ENCODE peak calls at places on chromosomes 16 and 17, in eight cellular contexts. A is K562, D is HCT116, I is A549, R is H1, Q is GM12878, L is SK-N-SH, V is WTC11. F is an unnamed sample.

GRCh38 chr16:85047867-85048455 is 20.4 kb downstream of the KIAA0513 start:
- DNase-seq in A (peak), D (no peak), I (no peak), R (no peak), Q (no peak), L (no peak), V (no peak), F (peak)

GRCh38 chr16:85557083-85557975 is 55.8 kb upstream of the GSE1 start:
- DNase-seq in A (peak), D (no peak), I (peak), R (no peak), Q (no peak), L (peak), V (no peak), F (peak)

GRCh38 chr16:24504467-24505345 is 34.7 kb upstream of the RBBP6 start:
- DNase-seq in A (peak), D (peak), I (peak), R (peak), Q (peak), L (peak), V (peak), F (peak)

GRCh38 chr16:2040031-2040430 is 7.6 kb downstream of the NTHL1 start:
- DNase-seq in A (no peak), D (no peak), I (no peak), R (no peak), Q (no peak), L (no peak), V (no peak), F (no peak)

GRCh38 chr16:67659675-67660563 is at the start of gene ACD:
- DNase-seq in A (peak), D (peak), I (peak), R (no peak), Q (peak), L (peak), V (peak), F (peak)

GRCh38 chr17:47220531-47220999 is 11.4 kb downstream of the MYL4 start:
- DNase-seq in A (no peak), D (no peak), I (no peak), R (no peak), Q (no peak), L (no peak), V (no peak), F (no peak)

GRCh38 chr16:51146256-51146924 is 4.7 kb downstream of the SALL1 start:
- DNase-seq in A (no peak), D (no peak), I (no peak), R (no peak), Q (no peak), L (peak), V (no peak), F (peak)

GRCh38 chr17:80761421-80761871 is 216.8 kb downstream of the RPTOR start:
- DNase-seq in A (no peak), D (peak), I (peak), R (no peak), Q (no peak), L (no peak), V (no peak), F (no peak)

GRCh38 chr16:27448531-27449433 is 46.8 kb downstream of the IL21R start:
- DNase-seq in A (no peak), D (no peak), I (no peak), R (no peak), Q (no peak), L (peak), V (no peak), F (no peak)

GRCh38 chr17:76561332-76561731 is 21.5 kb downstream of the PRCD start:
- DNase-seq in A (no peak), D (no peak), I (no peak), R (no peak), Q (no peak), L (no peak), V (no peak), F (no peak)

GRCh38 chr16:27852681-27853080 is 210.8 kb downstream of the GSG1L start:
- DNase-seq in A (no peak), D (no peak), I (no peak), R (no peak), Q (no peak), L (no peak), V (no peak), F (no peak)

GRCh38 chr17:15513859-15514446 is 46.5 kb upstream of the CDRT4 start:
- DNase-seq in A (no peak), D (no peak), I (no peak), R (no peak), Q (no peak), L (no peak), V (no peak), F (no peak)

GRCh38 chr17:79038545-79039135 is 14.7 kb downstream of the C1QTNF1 start:
- DNase-seq in A (no peak), D (no peak), I (peak), R (no peak), Q (no peak), L (no peak), V (no peak), F (no peak)

GRCh38 chr17:2594657-2595085 is 1.2 kb downstream of the PAFAH1B1 start:
- DNase-seq in A (no peak), D (no peak), I (no peak), R (no peak), Q (no peak), L (no peak), V (no peak), F (no peak)

GRCh38 chr16:54312502-54312991 is 26.0 kb upstream of the IRX3 start:
- DNase-seq in A (no peak), D (no peak), I (no peak), R (no peak), Q (no peak), L (no peak), V (no peak), F (no peak)

GRCh38 chr17:38554430-38555350 is 51.1 kb downstream of the SRCIN1 start:
- DNase-seq in A (no peak), D (no peak), I (no peak), R (no peak), Q (no peak), L (no peak), V (no peak), F (no peak)

GRCh38 chr17:59353106-59353854 is 21.8 kb downstream of the YPEL2 start:
- DNase-seq in A (no peak), D (no peak), I (no peak), R (no peak), Q (no peak), L (no peak), V (no peak), F (no peak)

GRCh38 chr17:79862259-79862658 is 23.0 kb upstream of the CBX4 start:
- DNase-seq in A (no peak), D (no peak), I (no peak), R (no peak), Q (no peak), L (no peak), V (no peak), F (no peak)

GRCh38 chr16:3067929-3068288 is 2.5 kb downstream of the IL32 start:
- DNase-seq in A (no peak), D (no peak), I (no peak), R (no peak), Q (no peak), L (no peak), V (no peak), F (no peak)

GRCh38 chr16:11309895-11310633 is 28.9 kb upstream of the PRM1 start:
- DNase-seq in A (no peak), D (no peak), I (no peak), R (no peak), Q (peak), L (no peak), V (no peak), F (peak)

GRCh38 chr16:27721548-27722265 is 171.8 kb downstream of the KATNIP start:
- DNase-seq in A (no peak), D (no peak), I (no peak), R (no peak), Q (no peak), L (peak), V (no peak), F (peak)

GRCh38 chr17:15289285-15290185 is 24.4 kb upstream of the PMP22 start:
- DNase-seq in A (peak), D (no peak), I (peak), R (no peak), Q (no peak), L (peak), V (no peak), F (no peak)

GRCh38 chr17:47946929-47947397 is 5.6 kb downstream of the PNPO start:
- DNase-seq in A (peak), D (peak), I (peak), R (peak), Q (no peak), L (peak), V (peak), F (peak)

GRCh38 chr17:62870581-62870964 is 62.5 kb upstream of the MARCHF10 start:
- DNase-seq in A (no peak), D (no peak), I (no peak), R (no peak), Q (no peak), L (peak), V (no peak), F (no peak)

GRCh38 chr17:75159196-75160031 is 5.1 kb upstream of the JPT1 start:
- DNase-seq in A (no peak), D (peak), I (no peak), R (no peak), Q (no peak), L (no peak), V (no peak), F (no peak)

GRCh38 chr17:49200423-49201083 is 9.8 kb downstream of the GNGT2 start:
- DNase-seq in A (no peak), D (no peak), I (no peak), R (no peak), Q (no peak), L (no peak), V (no peak), F (peak)

GRCh38 chr17:1830288-1830687 is 483 bp downstream of the RPA1 start:
- DNase-seq in A (no peak), D (no peak), I (peak), R (no peak), Q (no peak), L (peak), V (no peak), F (peak)

GRCh38 chr17:2042355-2042929 is 620 bp downstream of the OVCA2 start:
- DNase-seq in A (peak), D (no peak), I (peak), R (no peak), Q (no peak), L (peak), V (no peak), F (no peak)

DNA sequence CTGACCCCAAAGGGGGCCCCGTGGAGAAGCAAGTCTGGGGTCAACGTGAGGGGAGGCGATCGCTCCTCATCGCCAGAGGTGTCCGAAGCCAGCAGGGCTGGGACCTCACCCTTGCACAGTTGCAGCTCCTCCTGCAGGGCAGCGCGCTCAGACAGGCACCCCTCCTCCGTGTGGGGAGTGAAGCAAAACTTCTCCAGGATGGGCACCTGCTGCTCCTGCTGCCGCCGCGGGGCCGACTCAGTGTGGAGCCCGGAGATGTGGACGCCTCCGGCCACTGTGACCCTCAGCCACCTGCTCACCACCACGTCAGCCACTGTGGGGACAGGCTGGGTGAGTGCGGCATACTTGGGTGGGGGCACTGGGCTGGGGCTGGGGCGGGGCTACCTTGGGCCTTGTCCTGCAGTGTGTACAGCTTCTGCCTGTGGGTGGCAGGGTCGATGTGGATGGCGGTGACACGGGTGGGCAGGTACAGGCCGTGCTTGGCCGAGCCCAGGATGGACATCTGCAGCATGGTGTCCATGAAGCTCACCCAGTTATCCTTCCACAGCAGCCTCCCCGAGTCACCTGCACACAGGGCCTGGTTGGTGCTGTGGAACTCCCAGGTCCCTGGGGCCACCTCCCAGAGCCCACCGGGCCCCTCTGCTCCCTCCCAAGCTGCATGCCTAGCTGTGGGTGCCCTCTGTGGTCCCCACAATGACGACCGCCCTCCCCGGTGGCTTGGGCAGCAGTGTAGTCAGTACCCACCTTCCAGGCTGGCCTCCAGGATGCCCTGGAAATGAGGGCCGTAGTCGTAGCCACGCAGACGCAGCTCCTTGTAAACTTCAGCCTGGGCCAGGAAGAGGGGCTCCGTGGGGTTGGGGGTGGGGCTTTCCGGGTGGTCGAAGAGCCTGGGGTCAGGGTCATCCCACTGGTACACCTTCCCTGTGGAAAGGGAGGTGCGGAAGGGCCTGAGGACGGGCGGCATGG is 10.8 kb downstream of the FASN start:
- DNase-seq in A (no peak), D (no peak), I (no peak), R (no peak), Q (no peak), L (no peak), V (no peak), F (no peak)
- TF ChIP-seq MAX in A (no peak), D (no peak), I (no peak), R (no peak), Q (no peak), L (no peak), V (no peak), F (no peak)

GRCh38 chr17:8256691-8257090 is 7.6 kb downstream of the PFAS start:
- DNase-seq in A (no peak), D (no peak), I (no peak), R (no peak), Q (no peak), L (no peak), V (no peak), F (no peak)

GRCh38 chr17:8254881-8255280 is 5.8 kb downstream of the PFAS start:
- DNase-seq in A (no peak), D (no peak), I (no peak), R (no peak), Q (no peak), L (no peak), V (no peak), F (no peak)

GRCh38 chr17:8255499-8255898 is 6.4 kb downstream of the PFAS start:
- DNase-seq in A (no peak), D (no peak), I (peak), R (no peak), Q (no peak), L (no peak), V (no peak), F (no peak)

GRCh38 chr17:8256291-8256690 is 7.2 kb downstream of the PFAS start:
- DNase-seq in A (no peak), D (no peak), I (no peak), R (no peak), Q (no peak), L (no peak), V (no peak), F (no peak)

DNA sequence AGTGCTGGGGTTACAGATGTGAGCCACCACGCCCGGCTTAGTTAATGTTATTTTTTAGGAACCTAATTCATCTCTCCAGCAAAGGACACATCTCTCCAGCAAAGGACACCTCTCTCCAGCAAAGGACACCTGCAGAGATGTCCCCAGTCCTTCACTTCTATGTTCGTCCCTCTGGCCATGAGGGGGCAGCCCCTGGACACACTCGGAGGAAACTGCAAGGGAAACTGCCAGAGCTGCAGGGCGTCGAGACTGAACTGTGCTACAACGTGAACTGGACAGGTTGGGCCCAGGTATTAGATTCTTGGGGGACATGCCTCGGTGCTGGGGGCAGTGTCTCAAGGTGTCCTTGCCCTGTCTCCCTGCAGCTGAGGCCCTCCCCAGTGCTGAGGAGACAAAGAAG is 4.7 kb downstream of the PFAS start:
- DNase-seq in A (no peak), D (peak), I (no peak), R (no peak), Q (no peak), L (no peak), V (no peak), F (no peak)
- TF ChIP-seq CTCF in A (peak), D (peak), I (peak), R (peak), Q (peak), L (peak), V (no peak), F (no peak)

GRCh38 chr17:72555052-72555451 is 434.2 kb downstream of the SOX9 start:
- DNase-seq in A (no peak), D (no peak), I (no peak), R (no peak), Q (no peak), L (no peak), V (no peak), F (no peak)

GRCh38 chr17:72554508-72554907 is 433.7 kb downstream of the SOX9 start:
- DNase-seq in A (no peak), D (no peak), I (no peak), R (no peak), Q (no peak), L (no peak), V (no peak), F (no peak)

GRCh38 chr17:72560303-72561247 is 439.8 kb downstream of the SOX9 start:
- DNase-seq in A (peak), D (peak), I (peak), R (no peak), Q (no peak), L (peak), V (peak), F (peak)

GRCh38 chr17:72558971-72559476 is 438.2 kb downstream of the SOX9 start:
- DNase-seq in A (no peak), D (no peak), I (no peak), R (no peak), Q (no peak), L (no peak), V (no peak), F (no peak)

GRCh38 chr17:72556944-72557826 is 436.4 kb downstream of the SOX9 start:
- DNase-seq in A (peak), D (peak), I (peak), R (no peak), Q (no peak), L (peak), V (peak), F (peak)
- TF ChIP-seq MAX in A (no peak), D (no peak), I (no peak), R (no peak), Q (no peak), L (no peak), V (no peak), F (peak)

GRCh38 chr17:4074831-4075495 is 67.9 kb downstream of the ZZEF1 start:
- DNase-seq in A (peak), D (peak), I (peak), R (no peak), Q (peak), L (peak), V (no peak), F (peak)
- TF ChIP-seq CTCF in A (peak), D (peak), I (peak), R (peak), Q (peak), L (peak), V (peak), F (peak)

GRCh38 chr16:76797457-76797856 is 393.5 kb upstream of the MON1B start:
- DNase-seq in A (no peak), D (no peak), I (no peak), R (no peak), Q (no peak), L (no peak), V (no peak), F (no peak)
- TF ChIP-seq MAX in A (no peak), D (no peak), I (no peak), R (no peak), Q (no peak), L (no peak), V (no peak), F (no peak)

GRCh38 chr16:19330801-19331484 is 45.4 kb downstream of the CLEC19A start:
- DNase-seq in A (no peak), D (peak), I (peak), R (no peak), Q (no peak), L (no peak), V (no peak), F (peak)
- TF ChIP-seq CTCF in A (no peak), D (peak), I (no peak), R (no peak), Q (no peak), L (no peak), V (no peak), F (no peak)

GRCh38 chr16:745739-746138 is 4.9 kb upstream of the CIAO3 start:
- DNase-seq in A (peak), D (no peak), I (peak), R (no peak), Q (no peak), L (peak), V (peak), F (no peak)

GRCh38 chr16:740764-741505 is at the start of gene CIAO3:
- DNase-seq in A (peak), D (peak), I (peak), R (no peak), Q (peak), L (peak), V (peak), F (peak)

GRCh38 chr16:746637-747036 is 5.8 kb upstream of the CIAO3 start:
- DNase-seq in A (no peak), D (no peak), I (no peak), R (no peak), Q (no peak), L (no peak), V (no peak), F (no peak)

GRCh38 chr16:741986-742629 is 1.3 kb upstream of the CIAO3 start:
- DNase-seq in A (no peak), D (no peak), I (no peak), R (no peak), Q (no peak), L (no peak), V (no peak), F (no peak)

DNA sequence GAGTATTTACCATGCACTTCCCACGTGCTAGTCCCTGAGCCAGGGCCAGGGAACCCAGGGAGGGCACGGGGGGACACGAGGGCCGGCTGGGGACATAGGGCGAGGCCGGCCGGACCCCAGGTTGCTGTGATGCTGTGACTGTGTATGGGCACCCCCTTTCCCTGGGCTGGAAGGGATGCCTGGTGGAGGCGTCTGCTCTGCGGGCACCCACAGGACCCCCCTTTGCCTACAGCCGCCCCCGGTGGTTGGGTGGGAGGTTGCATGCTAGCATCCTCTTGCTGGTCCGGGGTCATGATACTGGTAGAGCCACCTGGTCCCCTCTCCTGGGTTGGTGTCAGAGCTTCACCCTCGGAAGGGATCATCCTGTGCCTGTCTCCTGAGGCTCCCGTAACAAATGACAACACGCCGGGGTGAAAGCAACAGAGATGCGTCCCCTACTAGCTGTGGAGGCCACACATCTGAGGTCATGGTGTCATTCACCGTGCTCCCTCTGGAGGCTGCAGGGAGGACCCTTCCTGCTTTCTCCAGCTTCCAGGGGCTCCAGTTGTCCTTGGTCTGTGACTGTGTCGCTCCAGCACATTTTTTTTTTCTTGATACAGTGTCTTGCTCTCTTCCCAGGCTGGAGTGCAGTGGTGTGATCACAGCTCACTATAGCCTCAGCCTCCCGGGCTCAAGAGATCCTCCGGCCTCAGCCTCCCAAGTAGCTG is 3.1 kb upstream of the CIAO3 start:
- DNase-seq in A (no peak), D (no peak), I (no peak), R (no peak), Q (no peak), L (peak), V (peak), F (no peak)
- TF ChIP-seq MAX in A (no peak), D (no peak), I (no peak), R (no peak), Q (no peak), L (no peak), V (no peak), F (no peak)

GRCh38 chr17:65027305-65027704 is 29.2 kb downstream of the GNA13 start:
- DNase-seq in A (peak), D (peak), I (peak), R (peak), Q (peak), L (peak), V (peak), F (peak)
- TF ChIP-seq CTCF in A (peak), D (peak), I (peak), R (peak), Q (peak), L (peak), V (peak), F (peak)

F was measured in NB4.